ENCODE peak calls at places on chromosomes 2 and 18, in ten cellular contexts. W is Right ventricle myocardium superior; L is D341Med; B is activated CD4-positive, alpha-beta T cell treated with anti-CD3 and anti-CD28 coated beads, Interleukin-2, amount 50 U/mL, for 1 hour; X is hepatic stellate cell; V is Karpas-422; I is stimulated activated CD8-positive, alpha-beta memory T cell treated with anti-CD3 and anti-CD28 coated beads, Interleukin-15, amount 100 ng/mL, for 4 hours; U is non-pigmented ciliary epithelial cell; J is activated T-cell treated with anti-CD3 and anti-CD28 coated beads for 1 hour; H is left lung. M is an unnamed sample.

GRCh38 chr2:32652555-32653209 is 24.8 kb downstream of the TTC27 start:
- DNase-seq in I (no peak), B (no peak), U (no peak), V (no peak), L (no peak), H (no peak), X (no peak), J (no peak), W (no peak), M (no peak)

GRCh38 chr18:59837586-59837985 is 62.2 kb upstream of the PMAIP1 start:
- DNase-seq in X (peak), H (no peak), B (peak), I (peak), J (peak), W (no peak), V (peak), L (peak), U (peak), M (no peak)

GRCh38 chr2:238884812-238885408 is 37.0 kb downstream of the TWIST2 start:
- DNase-seq in X (no peak), J (no peak), H (no peak), U (no peak), L (no peak), W (no peak), B (no peak), V (no peak), I (no peak), M (no peak)

GRCh38 chr2:15673919-15674636 is 82.4 kb downstream of the DDX1 start:
- DNase-seq in B (no peak), W (no peak), X (no peak), U (no peak), V (no peak), J (no peak), L (no peak), I (no peak), H (no peak), M (no peak)

GRCh38 chr2:240405654-240406313 is 29.7 kb upstream of the GPC1 start:
- DNase-seq in W (peak), U (no peak), V (no peak), J (no peak), X (no peak), L (no peak), H (peak), I (no peak), B (no peak), M (no peak)

GRCh38 chr2:143682643-143683042 is 553.4 kb downstream of the ARHGAP15 start:
- DNase-seq in H (no peak), U (no peak), J (no peak), W (no peak), X (no peak), I (no peak), L (no peak), V (no peak), B (no peak), M (no peak)

GRCh38 chr2:197556456-197556855 is 40.6 kb downstream of the MOB4 start:
- DNase-seq in L (no peak), B (no peak), H (no peak), U (no peak), X (no peak), V (no peak), I (no peak), J (no peak), W (no peak), M (no peak)

GRCh38 chr2:56130463-56131070 is 53.2 kb upstream of the CCDC85A start:
- DNase-seq in J (no peak), U (peak), X (peak), H (no peak), I (no peak), W (no peak), B (no peak), L (peak), V (peak), M (no peak)

GRCh38 chr18:62566199-62566598 is 43.4 kb downstream of the ZCCHC2 start:
- DNase-seq in B (peak), W (peak), V (no peak), X (no peak), U (no peak), J (no peak), I (no peak), H (no peak), L (no peak), M (no peak)

GRCh38 chr18:79380816-79381806 is 14.6 kb upstream of the NFATC1 start:
- DNase-seq in U (no peak), X (peak), B (peak), W (peak), V (peak), L (peak), J (peak), I (no peak), H (peak), M (peak)

GRCh38 chr2:190511104-190511503 is 23.4 kb downstream of the NEMP2 start:
- DNase-seq in W (no peak), V (peak), B (no peak), H (no peak), J (no peak), X (no peak), U (no peak), L (no peak), I (no peak), M (no peak)

GRCh38 chr2:36287363-36288275 is 68.0 kb upstream of the CRIM1 start:
- DNase-seq in J (no peak), L (no peak), I (no peak), X (no peak), B (no peak), U (peak), W (no peak), H (no peak), V (no peak), M (no peak)

GRCh38 chr2:215178121-215178520 is 39.7 kb upstream of the ABCA12 start:
- DNase-seq in J (no peak), H (no peak), L (no peak), W (no peak), U (no peak), I (no peak), B (no peak), V (no peak), X (no peak), M (no peak)

GRCh38 chr2:144493027-144493809 is 26.7 kb downstream of the ZEB2 start:
- DNase-seq in W (no peak), V (no peak), B (no peak), X (no peak), I (no peak), L (no peak), U (no peak), H (no peak), J (no peak), M (no peak)

M was measured in pancreas.